ENCODE peak calls at places on chromosomes 16 and 17, in nine cellular contexts. One of them, this sample, is unnamed.

GRCh38 chr17:7704601-7705268 is at the start of gene EFNB3:
- DNase-seq in tibial nerve: no peak
- DNase-seq in PC-9: no peak
- DNase-seq in A549: peak; percentile 33
- DNase-seq in lower lobe of right lung: peak; percentile 39
- DNase-seq in body of pancreas: peak; percentile 47
- DNase-seq in left ventricle myocardium inferior: no peak
- DNase-seq in breast epithelium: no peak
- DNase-seq in brain microvascular endothelial cell: no peak
- DNase-seq in this sample: no peak

GRCh38 chr16:19607610-19608280 is 52.2 kb downstream of the VPS35L start:
- DNase-seq in tibial nerve: no peak
- DNase-seq in PC-9: peak; percentile 73
- DNase-seq in A549: no peak
- DNase-seq in lower lobe of right lung: no peak
- DNase-seq in body of pancreas: no peak
- DNase-seq in left ventricle myocardium inferior: no peak
- DNase-seq in breast epithelium: no peak
- DNase-seq in brain microvascular endothelial cell: peak; percentile 72
- DNase-seq in this sample: no peak

GRCh38 chr17:47745037-47745380 is 12.0 kb downstream of the TBX21 start:
- DNase-seq in tibial nerve: no peak
- DNase-seq in PC-9: no peak
- DNase-seq in A549: no peak
- DNase-seq in lower lobe of right lung: no peak
- DNase-seq in body of pancreas: no peak
- DNase-seq in left ventricle myocardium inferior: no peak
- DNase-seq in breast epithelium: no peak
- DNase-seq in brain microvascular endothelial cell: no peak
- DNase-seq in this sample: no peak

GRCh38 chr16:1188781-1189189 is 35.9 kb downstream of the CACNA1H start:
- DNase-seq in tibial nerve: peak; percentile 13
- DNase-seq in PC-9: peak; percentile 60
- DNase-seq in A549: no peak
- DNase-seq in lower lobe of right lung: peak; percentile 62
- DNase-seq in body of pancreas: peak; percentile 73
- DNase-seq in left ventricle myocardium inferior: peak; percentile 46
- DNase-seq in breast epithelium: peak; percentile 79
- DNase-seq in brain microvascular endothelial cell: no peak
- DNase-seq in this sample: no peak

GRCh38 chr17:59427425-59427921 is 96.0 kb downstream of the YPEL2 start:
- DNase-seq in tibial nerve: no peak
- DNase-seq in PC-9: no peak
- DNase-seq in A549: no peak
- DNase-seq in lower lobe of right lung: no peak
- DNase-seq in body of pancreas: no peak
- DNase-seq in left ventricle myocardium inferior: no peak
- DNase-seq in breast epithelium: no peak
- DNase-seq in brain microvascular endothelial cell: peak; percentile 71
- DNase-seq in this sample: no peak

GRCh38 chr17:59892849-59893616 is at the start of the genes RPS6KB1 and TUBD1:
- DNase-seq in tibial nerve: peak; percentile 95
- DNase-seq in PC-9: peak; percentile 96
- DNase-seq in A549: peak; percentile 99
- DNase-seq in lower lobe of right lung: peak; percentile 96
- DNase-seq in body of pancreas: peak; percentile 98
- DNase-seq in left ventricle myocardium inferior: peak; percentile 96
- DNase-seq in breast epithelium: peak; percentile 95
- DNase-seq in brain microvascular endothelial cell: peak; percentile 99
- DNase-seq in this sample: peak; percentile 97

GRCh38 chr17:66570353-66571195 is 264.3 kb upstream of the CACNG5 start:
- DNase-seq in tibial nerve: no peak
- DNase-seq in PC-9: no peak
- DNase-seq in A549: no peak
- DNase-seq in lower lobe of right lung: no peak
- DNase-seq in body of pancreas: no peak
- DNase-seq in left ventricle myocardium inferior: no peak
- DNase-seq in breast epithelium: no peak
- DNase-seq in brain microvascular endothelial cell: no peak
- DNase-seq in this sample: no peak

GRCh38 chr17:72515291-72516065 is 394.7 kb downstream of the SOX9 start:
- DNase-seq in tibial nerve: no peak
- DNase-seq in PC-9: no peak
- DNase-seq in A549: no peak
- DNase-seq in lower lobe of right lung: no peak
- DNase-seq in body of pancreas: peak; percentile 66
- DNase-seq in left ventricle myocardium inferior: no peak
- DNase-seq in breast epithelium: no peak
- DNase-seq in brain microvascular endothelial cell: peak; percentile 46
- DNase-seq in this sample: no peak

GRCh38 chr17:3804503-3804931 is 3.5 kb upstream of the ITGAE start:
- DNase-seq in tibial nerve: no peak
- DNase-seq in PC-9: no peak
- DNase-seq in A549: no peak
- DNase-seq in lower lobe of right lung: no peak
- DNase-seq in body of pancreas: peak; percentile 56
- DNase-seq in left ventricle myocardium inferior: no peak
- DNase-seq in breast epithelium: no peak
- DNase-seq in brain microvascular endothelial cell: peak; percentile 57
- DNase-seq in this sample: no peak

GRCh38 chr17:45440161-45440859 is 7.6 kb upstream of the ARHGAP27 start:
- DNase-seq in tibial nerve: no peak
- DNase-seq in PC-9: peak; percentile 88
- DNase-seq in A549: no peak
- DNase-seq in lower lobe of right lung: no peak
- DNase-seq in body of pancreas: no peak
- DNase-seq in left ventricle myocardium inferior: no peak
- DNase-seq in breast epithelium: peak; percentile 71
- DNase-seq in brain microvascular endothelial cell: no peak
- DNase-seq in this sample: no peak

GRCh38 chr17:46853896-46854444 is 2.6 kb downstream of the WNT9B start:
- DNase-seq in tibial nerve: no peak
- DNase-seq in PC-9: no peak
- DNase-seq in A549: no peak
- DNase-seq in lower lobe of right lung: no peak
- DNase-seq in body of pancreas: no peak
- DNase-seq in left ventricle myocardium inferior: no peak
- DNase-seq in breast epithelium: no peak
- DNase-seq in brain microvascular endothelial cell: peak; percentile 11
- DNase-seq in this sample: no peak

GRCh38 chr17:40598928-40599627 is 33.8 kb upstream of the CCR7 start:
- DNase-seq in tibial nerve: peak; percentile 59
- DNase-seq in PC-9: no peak
- DNase-seq in A549: no peak
- DNase-seq in lower lobe of right lung: no peak
- DNase-seq in body of pancreas: no peak
- DNase-seq in left ventricle myocardium inferior: no peak
- DNase-seq in breast epithelium: no peak
- DNase-seq in brain microvascular endothelial cell: peak; percentile 65
- DNase-seq in this sample: no peak

GRCh38 chr16:73202176-73202729 is 154.3 kb upstream of the ZFHX3 start:
- DNase-seq in tibial nerve: no peak
- DNase-seq in PC-9: no peak
- DNase-seq in A549: no peak
- DNase-seq in lower lobe of right lung: no peak
- DNase-seq in body of pancreas: peak; percentile 73
- DNase-seq in left ventricle myocardium inferior: no peak
- DNase-seq in breast epithelium: no peak
- DNase-seq in brain microvascular endothelial cell: peak; percentile 71
- DNase-seq in this sample: no peak

GRCh38 chr17:82862191-82862590 is 22.4 kb upstream of the ZNF750 start:
- DNase-seq in tibial nerve: no peak
- DNase-seq in PC-9: no peak
- DNase-seq in A549: no peak
- DNase-seq in lower lobe of right lung: no peak
- DNase-seq in body of pancreas: no peak
- DNase-seq in left ventricle myocardium inferior: no peak
- DNase-seq in breast epithelium: no peak
- DNase-seq in brain microvascular endothelial cell: no peak
- DNase-seq in this sample: no peak

GRCh38 chr17:82864721-82865240 is 25.0 kb upstream of the ZNF750 start:
- DNase-seq in tibial nerve: no peak
- DNase-seq in PC-9: no peak
- DNase-seq in A549: no peak
- DNase-seq in lower lobe of right lung: no peak
- DNase-seq in body of pancreas: no peak
- DNase-seq in left ventricle myocardium inferior: no peak
- DNase-seq in breast epithelium: no peak
- DNase-seq in brain microvascular endothelial cell: no peak
- DNase-seq in this sample: no peak

GRCh38 chr17:82862758-82863645 is 23.2 kb upstream of the ZNF750 start:
- DNase-seq in tibial nerve: no peak
- DNase-seq in PC-9: no peak
- DNase-seq in A549: no peak
- DNase-seq in lower lobe of right lung: no peak
- DNase-seq in body of pancreas: no peak
- DNase-seq in left ventricle myocardium inferior: no peak
- DNase-seq in breast epithelium: no peak
- DNase-seq in brain microvascular endothelial cell: no peak
- DNase-seq in this sample: no peak

GRCh38 chr17:82863941-82864720 is 24.3 kb upstream of the ZNF750 start:
- DNase-seq in tibial nerve: no peak
- DNase-seq in PC-9: peak; percentile 45
- DNase-seq in A549: no peak
- DNase-seq in lower lobe of right lung: no peak
- DNase-seq in body of pancreas: no peak
- DNase-seq in left ventricle myocardium inferior: no peak
- DNase-seq in breast epithelium: no peak
- DNase-seq in brain microvascular endothelial cell: peak; percentile 80
- DNase-seq in this sample: peak; percentile 84

DNA sequence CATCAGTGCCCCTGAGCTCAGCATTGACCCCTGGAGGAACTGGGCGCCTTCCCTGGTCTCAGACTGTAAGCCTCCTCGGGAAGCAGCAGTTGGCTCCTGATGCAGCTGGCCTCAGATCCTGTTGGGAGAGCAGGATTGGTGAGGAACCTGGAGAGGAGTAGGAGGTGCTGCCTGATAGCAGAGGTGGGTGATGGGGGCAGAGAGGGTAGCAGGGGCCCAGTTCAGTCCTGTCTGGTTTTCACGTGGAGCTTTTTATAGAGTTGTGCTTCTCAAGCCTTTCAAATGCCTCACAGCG is 23.8 kb upstream of the ZNF750 start:
- DNase-seq in tibial nerve: no peak
- DNase-seq in PC-9: no peak
- DNase-seq in A549: no peak
- DNase-seq in lower lobe of right lung: no peak
- DNase-seq in body of pancreas: no peak
- DNase-seq in left ventricle myocardium inferior: no peak
- DNase-seq in breast epithelium: no peak
- DNase-seq in brain microvascular endothelial cell: no peak
- DNase-seq in this sample: no peak
- H3K27ac ChIP-seq in tibial nerve: no peak overlapping the region
- H3K27ac ChIP-seq in PC-9: peak overlapping the region; percentile 34
- H3K27ac ChIP-seq in A549: peak overlapping the region; percentile 18
- H3K27ac ChIP-seq in lower lobe of right lung: peak overlapping the region; percentile 64
- H3K27ac ChIP-seq in body of pancreas: no peak overlapping the region
- H3K27ac ChIP-seq in left ventricle myocardium inferior: peak overlapping the region; percentile 15
- H3K27ac ChIP-seq in breast epithelium: peak overlapping the region; percentile 69
- H3K27ac ChIP-seq in brain microvascular endothelial cell: peak overlapping the region; percentile 1
- H3K27ac ChIP-seq in this sample: no peak overlapping the region

GRCh38 chr16:88063201-88063773 is 112.1 kb downstream of the BANP start:
- DNase-seq in tibial nerve: peak; percentile 36
- DNase-seq in PC-9: no peak
- DNase-seq in A549: no peak
- DNase-seq in lower lobe of right lung: no peak
- DNase-seq in body of pancreas: no peak
- DNase-seq in left ventricle myocardium inferior: peak; percentile 44
- DNase-seq in breast epithelium: no peak
- DNase-seq in brain microvascular endothelial cell: peak; percentile 51
- DNase-seq in this sample: no peak
- TF ChIP-seq CTCF in tibial nerve: peak; percentile 24
- TF ChIP-seq CTCF in PC-9: no peak
- TF ChIP-seq CTCF in A549: no peak
- TF ChIP-seq CTCF in lower lobe of right lung: no peak
- TF ChIP-seq CTCF in body of pancreas: no peak
- TF ChIP-seq CTCF in left ventricle myocardium inferior: peak; percentile 46
- TF ChIP-seq CTCF in breast epithelium: no peak
- TF ChIP-seq CTCF in brain microvascular endothelial cell: peak; percentile 71
- TF ChIP-seq CTCF in this sample: no peak

DNA sequence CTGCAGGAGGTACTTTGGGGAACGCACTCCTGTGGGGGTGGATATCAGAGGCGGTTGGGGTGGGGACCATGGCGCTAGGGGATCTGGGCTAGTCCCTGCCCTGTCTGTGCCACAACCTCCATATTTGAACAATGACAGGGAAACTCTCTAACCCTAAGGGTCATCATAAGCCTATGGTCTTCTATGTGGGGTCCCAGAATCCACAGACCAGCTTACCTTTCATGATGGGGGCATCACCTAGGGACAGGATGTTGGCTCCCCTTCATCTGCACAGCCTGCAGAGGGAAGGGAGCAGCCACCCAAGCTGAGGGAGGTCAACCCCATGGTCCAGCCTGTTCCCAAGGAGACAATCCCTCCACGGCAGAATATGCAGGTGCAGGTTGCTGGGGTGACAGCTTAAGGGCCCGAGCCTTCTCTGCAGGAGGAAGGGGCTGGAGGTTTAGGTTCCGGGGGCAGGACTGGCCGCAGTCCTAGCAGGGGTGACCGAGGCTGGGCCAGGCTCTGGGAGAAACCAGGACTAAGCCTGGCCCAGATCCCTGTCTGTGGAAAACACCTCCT is 1.7 kb downstream of the ORAI3 start:
- DNase-seq in tibial nerve: no peak
- DNase-seq in PC-9: no peak
- DNase-seq in A549: no peak
- DNase-seq in lower lobe of right lung: no peak
- DNase-seq in body of pancreas: no peak
- DNase-seq in left ventricle myocardium inferior: no peak
- DNase-seq in breast epithelium: no peak
- DNase-seq in brain microvascular endothelial cell: no peak
- DNase-seq in this sample: no peak
- H3K4me3 ChIP-seq in tibial nerve: peak overlapping the region; percentile 78
- H3K4me3 ChIP-seq in PC-9: peak overlapping the region; percentile 90
- H3K4me3 ChIP-seq in A549: peak overlapping the region; percentile 73
- H3K4me3 ChIP-seq in lower lobe of right lung: peak overlapping the region; percentile 91
- H3K4me3 ChIP-seq in body of pancreas: no peak overlapping the region
- H3K4me3 ChIP-seq in left ventricle myocardium inferior: peak overlapping the region; percentile 100
- H3K4me3 ChIP-seq in breast epithelium: peak overlapping the region; percentile 98
- H3K4me3 ChIP-seq in brain microvascular endothelial cell: peak overlapping the region; percentile 75
- H3K4me3 ChIP-seq in this sample: peak overlapping the region; percentile 86

DNA sequence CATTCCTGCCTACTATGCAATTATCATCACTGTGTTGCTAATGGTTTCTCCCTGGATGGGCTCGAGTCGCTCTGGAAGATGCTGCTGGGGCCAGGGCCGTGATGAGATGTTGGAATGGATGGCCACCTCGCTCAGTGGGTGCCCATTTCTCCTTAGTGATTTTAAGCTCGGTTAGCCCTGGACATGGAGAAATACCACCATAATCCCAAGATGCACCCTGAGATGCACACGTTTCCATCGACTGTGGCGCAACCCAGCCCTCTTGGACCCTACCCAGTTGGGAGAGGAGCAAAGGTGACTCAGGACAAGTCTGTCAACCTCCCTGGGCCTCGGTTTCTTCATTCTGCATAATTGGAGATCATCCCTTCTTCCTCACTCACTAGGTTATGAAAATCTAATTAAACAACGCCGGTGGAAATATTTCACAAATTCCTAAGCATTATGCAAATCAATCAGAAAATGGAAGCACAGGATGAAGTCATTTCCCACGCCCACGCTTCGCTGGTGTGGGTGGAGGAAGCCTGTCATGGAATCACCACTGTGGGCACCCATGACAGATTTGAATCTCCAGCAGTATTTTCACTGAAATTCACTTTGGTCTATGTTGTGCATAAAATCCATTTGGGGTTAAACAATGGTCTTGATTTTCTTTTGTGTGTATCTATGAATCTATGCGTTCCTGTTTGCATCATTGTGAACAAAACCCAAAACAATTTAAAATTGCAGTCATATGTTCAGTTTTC is 195.2 kb downstream of the AXIN2 start:
- DNase-seq in tibial nerve: no peak
- DNase-seq in PC-9: no peak
- DNase-seq in A549: no peak
- DNase-seq in lower lobe of right lung: no peak
- DNase-seq in body of pancreas: no peak
- DNase-seq in left ventricle myocardium inferior: no peak
- DNase-seq in breast epithelium: no peak
- DNase-seq in brain microvascular endothelial cell: no peak
- DNase-seq in this sample: no peak
- H3K27ac ChIP-seq in tibial nerve: no peak overlapping the region
- H3K27ac ChIP-seq in PC-9: no peak overlapping the region
- H3K27ac ChIP-seq in A549: no peak overlapping the region
- H3K27ac ChIP-seq in lower lobe of right lung: no peak overlapping the region
- H3K27ac ChIP-seq in body of pancreas: no peak overlapping the region
- H3K27ac ChIP-seq in left ventricle myocardium inferior: no peak overlapping the region
- H3K27ac ChIP-seq in breast epithelium: no peak overlapping the region
- H3K27ac ChIP-seq in brain microvascular endothelial cell: no peak overlapping the region
- H3K27ac ChIP-seq in this sample: no peak overlapping the region